ENCODE peak calls at places on chromosomes 12 and 14, in seven cellular contexts. R is HT1080, W is AG04450, Z is GM23248, M is dermis blood vessel endothelial cell, H is kidney tubule cell, B is heart left ventricle. S is an unnamed sample.

GRCh38 chr14:99009875-99010274 is 262.1 kb downstream of the BCL11B start:
- DNase-seq in M (no peak), R (no peak), W (no peak), B (no peak), H (no peak), Z (no peak), S (no peak)

GRCh38 chr12:68113644-68114043 is 45.9 kb downstream of the IFNG start:
- DNase-seq in M (no peak), B (no peak), Z (no peak), H (peak), R (no peak), W (no peak), S (peak)

GRCh38 chr14:32623300-32624093 is 294.4 kb downstream of the AKAP6 start:
- DNase-seq in W (no peak), Z (peak), R (peak), H (peak), B (no peak), M (no peak), S (peak)

GRCh38 chr14:103123634-103124500 is 606 bp downstream of the TNFAIP2 start:
- DNase-seq in Z (peak), W (no peak), H (peak), B (peak), M (peak), R (peak), S (peak)

GRCh38 chr14:32201816-32202467 is at the start of gene RNU6-7:
- DNase-seq in R (peak), W (no peak), M (peak), Z (peak), H (peak), B (peak), S (peak)

GRCh38 chr14:51593397-51593796 is 58.3 kb upstream of the FRMD6 start:
- DNase-seq in H (peak), M (no peak), Z (no peak), B (no peak), W (no peak), R (no peak), S (peak)

GRCh38 chr12:69068431-69068830 is 135.5 kb upstream of the CPM start:
- DNase-seq in M (peak), H (peak), Z (peak), R (peak), B (no peak), W (no peak), S (peak)

GRCh38 chr12:63021126-63021525 is 86.2 kb upstream of the PPM1H start:
- DNase-seq in B (no peak), H (peak), R (no peak), W (no peak), M (no peak), Z (no peak), S (no peak)

GRCh38 chr12:52121848-52122838 is 42.6 kb downstream of the SMIM41 start:
- DNase-seq in M (peak), R (no peak), Z (peak), H (peak), W (peak), B (peak), S (peak)